ENCODE peak calls at places on chromosomes 12 and 14, in four cellular contexts. O, P, I and W are unnamed samples.

GRCh38 chr12:28550757-28551381 is 360.6 kb downstream of the CCDC91 start:
- DNase-seq in O (no peak), I (peak; percentile 37), P (peak; percentile 16), W (no peak)

GRCh38 chr14:96235426-96235825 is 20.6 kb upstream of the BDKRB1 start:
- DNase-seq in P (no peak), I (no peak), O (no peak), W (no peak)

GRCh38 chr12:107081778-107082177 is 11.6 kb downstream of the CRY1 start:
- DNase-seq in O (no peak), I (no peak), P (no peak), W (no peak)

GRCh38 chr14:30440986-30441385 is 118.0 kb upstream of the G2E3 start:
- DNase-seq in P (no peak), O (no peak), I (no peak), W (no peak)

GRCh38 chr12:99767809-99768208 is 120.3 kb downstream of the GARIN6 start:
- DNase-seq in P (no peak), O (no peak), I (peak; percentile 7), W (no peak)

GRCh38 chr12:39692258-39692853 is 72.8 kb upstream of the ABCD2 start:
- DNase-seq in I (peak; percentile 0), O (no peak), P (no peak), W (peak; percentile 15)

GRCh38 chr12:107645630-107646333 is 39.8 kb upstream of the PWP1 start:
- DNase-seq in O (no peak), I (no peak), P (no peak), W (peak; percentile 54)

GRCh38 chr14:36852853-36853634 is 191.4 kb downstream of the PAX9 start:
- DNase-seq in I (no peak), P (no peak), O (no peak), W (no peak)

GRCh38 chr12:50088577-50089335 is 3.6 kb downstream of the SMARCD1 start:
- DNase-seq in I (peak; percentile 72), P (peak; percentile 68), O (peak; percentile 65), W (peak; percentile 65)

GRCh38 chr12:114013601-114014345 is 47.6 kb upstream of the RBM19 start:
- DNase-seq in O (peak; percentile 36), P (peak; percentile 39), I (peak; percentile 31), W (peak; percentile 32)

GRCh38 chr14:61145903-61146411 is 135.2 kb downstream of the TMEM30B start:
- DNase-seq in I (no peak), O (no peak), P (no peak), W (peak; percentile 46)

GRCh38 chr12:131087302-131087818 is 133.7 kb downstream of the ADGRD1 start:
- DNase-seq in O (no peak), I (no peak), P (no peak), W (no peak)

GRCh38 chr14:34722723-34723545 is 8.5 kb upstream of the CFL2 start:
- DNase-seq in P (peak; percentile 71), O (peak; percentile 37), I (peak; percentile 61), W (peak; percentile 74)

GRCh38 chr12:30908389-30909087 is 18.0 kb upstream of the TSPAN11 start:
- DNase-seq in O (no peak), I (no peak), P (peak; percentile 56), W (peak; percentile 36)

GRCh38 chr12:11862794-11863193 is 207.9 kb upstream of the BCL2L14 start:
- DNase-seq in P (no peak), O (no peak), I (no peak), W (no peak)

GRCh38 chr14:63248211-63248610 is 44.0 kb downstream of the RHOJ start:
- DNase-seq in O (no peak), P (no peak), I (no peak), W (no peak)

GRCh38 chr12:7319934-7320333 is 16.1 kb downstream of the ACSM4 start:
- DNase-seq in P (no peak), O (no peak), I (no peak), W (no peak)

GRCh38 chr14:76926521-76927251 is 100.5 kb downstream of the LRRC74A start:
- DNase-seq in O (no peak), P (no peak), I (no peak), W (peak; percentile 73)

GRCh38 chr12:131834798-131835615 is 6.8 kb downstream of the MMP17 start:
- DNase-seq in I (no peak), O (no peak), P (no peak), W (no peak)

GRCh38 chr12:113840401-113841042 is 125.6 kb downstream of the RBM19 start:
- DNase-seq in I (no peak), P (no peak), O (no peak), W (peak; percentile 55)

GRCh38 chr14:55077155-55077554 is 25.7 kb downstream of the MAPK1IP1L start:
- DNase-seq in I (peak; percentile 58), O (no peak), P (peak; percentile 19), W (no peak)

GRCh38 chr12:100058482-100059029 is 73.8 kb upstream of the ANKS1B start:
- DNase-seq in P (no peak), O (no peak), I (no peak), W (peak; percentile 9)

GRCh38 chr12:49562831-49563230 is 5.1 kb downstream of the MCRS1 start:
- DNase-seq in P (no peak), O (no peak), I (no peak), W (no peak)

GRCh38 chr12:94587266-94588241 is 62.8 kb downstream of the TMCC3 start:
- DNase-seq in P (no peak), I (no peak), O (no peak), W (no peak)

GRCh38 chr14:93023802-93024434 is 91.8 kb downstream of the ITPK1 start:
- DNase-seq in P (no peak), I (no peak), O (no peak), W (peak; percentile 65)

GRCh38 chr12:116539361-116539771 is 19.8 kb upstream of the MAP1LC3B2 start:
- DNase-seq in P (no peak), I (no peak), O (no peak), W (no peak)

GRCh38 chr12:54495327-54495726 is 2.2 kb upstream of the NCKAP1L start:
- DNase-seq in O (no peak), P (no peak), I (no peak), W (no peak)

DNA sequence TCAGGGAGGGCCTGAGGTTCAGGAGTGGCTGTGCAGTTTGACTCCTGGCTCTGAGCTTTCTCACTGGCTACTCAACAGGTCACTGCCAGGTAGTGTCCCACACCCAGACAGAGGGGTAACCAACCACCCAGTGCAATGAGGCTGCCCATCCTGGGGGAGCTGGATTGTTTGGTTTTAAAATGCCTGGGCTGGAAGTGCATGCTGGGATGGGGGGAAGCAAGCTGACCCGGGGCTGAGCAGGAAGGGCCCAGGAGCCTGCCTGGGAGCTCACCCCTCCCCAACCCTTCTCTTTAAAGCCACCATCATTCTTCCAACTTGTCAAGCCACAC is 12.6 kb upstream of the ABHD12B start:
- DNase-seq in P (no peak), O (no peak), I (no peak), W (no peak)
- TF ChIP-seq ELF1 in P (no peak), O (no peak), I (no peak), W (no peak)

DNA sequence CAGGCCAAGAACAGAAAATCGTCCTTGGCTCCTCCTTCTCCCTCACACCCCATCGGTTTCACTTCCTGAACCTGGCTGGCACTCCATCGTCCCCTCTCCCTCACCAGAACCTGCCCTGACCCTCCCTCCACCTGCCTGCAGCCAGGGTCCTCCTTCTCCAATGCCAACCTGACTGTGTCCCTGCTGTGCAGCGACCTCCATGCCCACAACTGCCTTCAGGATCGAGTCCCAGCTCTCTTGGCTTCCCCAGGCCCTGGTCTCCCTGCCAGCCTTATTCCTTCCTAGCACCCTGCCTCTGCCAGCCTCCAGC is 19.8 kb downstream of the HVCN1 start:
- DNase-seq in P (no peak), O (no peak), I (no peak), W (no peak)
- H3K4me1 ChIP-seq in P (peaks cover 12% of the 10 kb centered on the region), O (no peaks in the 10 kb centered on the region), I (no peaks in the 10 kb centered on the region), W (no peaks in the 10 kb centered on the region)

DNA sequence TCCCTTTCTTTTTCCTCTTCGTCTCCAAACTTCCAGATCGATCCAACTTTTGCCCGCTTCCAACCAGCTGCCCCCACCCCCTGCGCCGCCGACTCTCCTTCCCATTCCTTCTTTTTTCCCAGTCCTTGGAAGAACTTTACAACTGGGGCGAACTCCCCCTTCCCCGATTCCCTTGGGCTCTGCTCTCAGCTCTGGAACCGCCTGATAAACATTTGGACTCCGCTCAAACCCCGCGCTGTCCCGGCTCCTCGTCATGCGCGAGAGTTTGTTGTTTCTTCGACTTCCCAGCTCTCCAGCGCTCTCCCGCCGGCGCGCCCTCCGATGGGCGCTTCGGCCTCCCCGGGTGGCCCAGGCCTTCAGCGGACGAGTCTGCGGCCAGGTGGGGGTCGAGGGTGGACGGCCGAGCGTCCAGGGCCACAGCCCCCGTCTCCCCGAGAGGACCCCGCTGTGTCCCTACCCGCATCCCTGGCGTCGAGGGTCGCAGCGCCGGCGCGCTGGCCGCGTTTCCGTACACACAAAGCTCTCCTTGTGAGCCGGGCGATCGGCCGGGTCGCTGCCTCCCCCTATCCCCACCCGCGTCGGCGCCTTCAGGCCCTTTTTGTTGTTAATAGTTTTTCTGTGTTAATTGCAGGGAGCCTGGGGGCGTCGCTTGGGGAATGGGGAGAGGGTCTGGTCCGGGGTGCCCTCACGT is 819 bp downstream of the MMP14 start:
- DNase-seq in P (peak; percentile 68), I (no peak), O (peak; percentile 17), W (peak; percentile 62)
- TF ChIP-seq ELF1 in P (peak; percentile 30), I (no peak), O (no peak), W (no peak)

DNA sequence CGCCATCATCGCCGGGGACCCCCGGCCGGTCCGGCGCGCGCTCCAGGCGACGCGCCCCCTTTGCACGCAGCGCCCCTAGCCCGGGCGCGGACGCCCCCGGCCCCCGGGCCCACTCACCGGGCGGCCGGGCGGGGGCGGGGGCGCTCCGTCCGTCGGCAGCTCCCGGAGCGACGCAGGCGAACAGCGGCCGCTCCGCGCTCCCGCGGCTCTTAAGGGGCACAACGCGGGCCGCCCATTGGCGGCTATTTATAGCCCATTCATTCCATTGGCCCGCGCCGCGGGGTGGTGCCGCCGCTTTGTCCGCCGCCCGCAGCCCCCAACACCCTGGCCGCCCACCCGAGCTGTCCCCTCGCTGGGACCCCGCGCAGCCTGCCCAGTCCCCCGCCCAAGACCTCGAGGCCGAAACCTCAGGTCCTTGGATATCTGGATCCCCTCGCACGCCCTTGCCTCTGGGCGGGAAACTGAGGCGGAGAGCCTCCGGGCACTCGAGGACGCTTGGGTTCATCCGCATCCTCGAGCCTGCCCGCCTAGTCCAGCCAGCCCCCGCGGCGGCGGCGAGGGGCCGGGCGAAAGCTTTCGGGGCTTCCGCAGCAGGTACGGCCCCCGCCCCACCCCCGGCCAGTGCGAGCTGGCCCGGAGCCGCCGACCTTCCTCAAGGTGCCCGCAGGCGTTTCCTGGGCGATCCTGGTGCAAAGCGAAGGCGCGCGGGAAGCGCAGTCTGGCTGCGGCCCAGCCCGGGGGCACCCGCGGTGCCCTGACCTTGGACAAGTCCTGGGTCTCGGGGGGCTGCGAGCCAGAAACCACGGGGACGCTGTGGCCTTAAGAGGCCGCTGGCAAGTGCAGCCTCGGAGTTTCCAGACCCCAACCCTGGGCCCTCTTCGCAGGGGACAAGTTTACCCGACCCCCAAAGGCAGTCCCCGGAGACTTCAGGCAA is at the start of gene CKB:
- DNase-seq in O (peak; percentile 73), P (no peak), I (no peak), W (peak; percentile 95)
- H3K4me1 ChIP-seq in O (peaks cover 90% of the 10 kb centered on the region), P (peaks cover 66% of the 10 kb centered on the region), I (peaks cover 49% of the 10 kb centered on the region), W (peaks cover 2% of the 10 kb centered on the region)

GRCh38 chr12:125315771-125316170 is 250.5 kb downstream of the AACS start:
- DNase-seq in P (no peak), I (no peak), O (no peak), W (no peak)
- TF ChIP-seq ELF1 in P (no peak), I (no peak), O (no peak), W (no peak)

GRCh38 chr12:71060426-71060825 is 97.4 kb downstream of the TSPAN8 start:
- DNase-seq in I (no peak), P (no peak), O (no peak), W (no peak)
- H3K4me1 ChIP-seq in I (no peaks in the 10 kb centered on the region), P (no peaks in the 10 kb centered on the region), O (no peaks in the 10 kb centered on the region), W (peaks cover 5% of the 10 kb centered on the region)

GRCh38 chr12:109962388-109962787 is 33.8 kb downstream of the GIT2 start:
- DNase-seq in P (no peak), O (no peak), I (no peak), W (no peak)
- TF ChIP-seq ELF1 in P (no peak), O (no peak), I (no peak), W (no peak)